ENCODE peak calls at places on chromosomes 16 and 17, in seven cellular contexts. One of them, this sample, is unnamed.

GRCh38 chr16:87583453-87584131 is 18.7 kb upstream of the JPH3 start:
- DNase-seq in heart left ventricle: no peak
- DNase-seq in sigmoid colon: no peak
- DNase-seq in A549: no peak
- DNase-seq in GM12891: no peak
- DNase-seq in esophagus squamous epithelium: no peak
- DNase-seq in ovary: peak
- DNase-seq in this sample: no peak

GRCh38 chr16:78768723-78769122 is 669.3 kb downstream of the WWOX start:
- DNase-seq in heart left ventricle: no peak
- DNase-seq in sigmoid colon: no peak
- DNase-seq in A549: no peak
- DNase-seq in GM12891: no peak
- DNase-seq in esophagus squamous epithelium: no peak
- DNase-seq in ovary: no peak
- DNase-seq in this sample: no peak

GRCh38 chr17:35752471-35752870 is 568 bp downstream of the GAS2L2 start:
- DNase-seq in heart left ventricle: no peak
- DNase-seq in sigmoid colon: no peak
- DNase-seq in A549: no peak
- DNase-seq in GM12891: no peak
- DNase-seq in esophagus squamous epithelium: no peak
- DNase-seq in ovary: no peak
- DNase-seq in this sample: no peak

GRCh38 chr17:15441315-15441714 is 26.1 kb downstream of the CDRT4 start:
- DNase-seq in heart left ventricle: no peak
- DNase-seq in sigmoid colon: peak
- DNase-seq in A549: no peak
- DNase-seq in GM12891: no peak
- DNase-seq in esophagus squamous epithelium: no peak
- DNase-seq in ovary: no peak
- DNase-seq in this sample: no peak

GRCh38 chr17:31492880-31493655 is 101.6 kb downstream of the RAB11FIP4 start:
- DNase-seq in heart left ventricle: peak
- DNase-seq in sigmoid colon: no peak
- DNase-seq in A549: no peak
- DNase-seq in GM12891: peak
- DNase-seq in esophagus squamous epithelium: peak
- DNase-seq in ovary: no peak
- DNase-seq in this sample: no peak

GRCh38 chr17:63249256-63250006 is 196.7 kb downstream of the CYB561 start:
- DNase-seq in heart left ventricle: no peak
- DNase-seq in sigmoid colon: no peak
- DNase-seq in A549: no peak
- DNase-seq in GM12891: no peak
- DNase-seq in esophagus squamous epithelium: no peak
- DNase-seq in ovary: no peak
- DNase-seq in this sample: no peak

GRCh38 chr16:8730335-8730915 is 56.0 kb downstream of the ABAT start:
- DNase-seq in heart left ventricle: no peak
- DNase-seq in sigmoid colon: peak
- DNase-seq in A549: no peak
- DNase-seq in GM12891: no peak
- DNase-seq in esophagus squamous epithelium: no peak
- DNase-seq in ovary: no peak
- DNase-seq in this sample: no peak

GRCh38 chr16:22183901-22184614 is 21.8 kb downstream of the SDR42E2 start:
- DNase-seq in heart left ventricle: peak
- DNase-seq in sigmoid colon: no peak
- DNase-seq in A549: no peak
- DNase-seq in GM12891: no peak
- DNase-seq in esophagus squamous epithelium: no peak
- DNase-seq in ovary: no peak
- DNase-seq in this sample: no peak

GRCh38 chr16:17555176-17555575 is 84.4 kb upstream of the XYLT1 start:
- DNase-seq in heart left ventricle: no peak
- DNase-seq in sigmoid colon: no peak
- DNase-seq in A549: no peak
- DNase-seq in GM12891: no peak
- DNase-seq in esophagus squamous epithelium: no peak
- DNase-seq in ovary: no peak
- DNase-seq in this sample: no peak

GRCh38 chr16:65598626-65599025 is 476.8 kb upstream of the CDH11 start:
- DNase-seq in heart left ventricle: no peak
- DNase-seq in sigmoid colon: no peak
- DNase-seq in A549: no peak
- DNase-seq in GM12891: no peak
- DNase-seq in esophagus squamous epithelium: no peak
- DNase-seq in ovary: no peak
- DNase-seq in this sample: no peak

GRCh38 chr16:58513874-58514273 is 1.4 kb upstream of the SETD6 start:
- DNase-seq in heart left ventricle: no peak
- DNase-seq in sigmoid colon: no peak
- DNase-seq in A549: no peak
- DNase-seq in GM12891: no peak
- DNase-seq in esophagus squamous epithelium: no peak
- DNase-seq in ovary: no peak
- DNase-seq in this sample: no peak

GRCh38 chr16:58516768-58517107 is 1.4 kb downstream of the SETD6 start:
- DNase-seq in heart left ventricle: no peak
- DNase-seq in sigmoid colon: no peak
- DNase-seq in A549: no peak
- DNase-seq in GM12891: no peak
- DNase-seq in esophagus squamous epithelium: no peak
- DNase-seq in ovary: no peak
- DNase-seq in this sample: no peak

GRCh38 chr16:58518083-58518979 is 3.0 kb downstream of the SETD6 start:
- DNase-seq in heart left ventricle: no peak
- DNase-seq in sigmoid colon: no peak
- DNase-seq in A549: no peak
- DNase-seq in GM12891: no peak
- DNase-seq in esophagus squamous epithelium: no peak
- DNase-seq in ovary: no peak
- DNase-seq in this sample: no peak

GRCh38 chr16:58515871-58516767 is 802 bp downstream of the SETD6 start:
- DNase-seq in heart left ventricle: peak
- DNase-seq in sigmoid colon: peak
- DNase-seq in A549: no peak
- DNase-seq in GM12891: peak
- DNase-seq in esophagus squamous epithelium: no peak
- DNase-seq in ovary: peak
- DNase-seq in this sample: no peak

DNA sequence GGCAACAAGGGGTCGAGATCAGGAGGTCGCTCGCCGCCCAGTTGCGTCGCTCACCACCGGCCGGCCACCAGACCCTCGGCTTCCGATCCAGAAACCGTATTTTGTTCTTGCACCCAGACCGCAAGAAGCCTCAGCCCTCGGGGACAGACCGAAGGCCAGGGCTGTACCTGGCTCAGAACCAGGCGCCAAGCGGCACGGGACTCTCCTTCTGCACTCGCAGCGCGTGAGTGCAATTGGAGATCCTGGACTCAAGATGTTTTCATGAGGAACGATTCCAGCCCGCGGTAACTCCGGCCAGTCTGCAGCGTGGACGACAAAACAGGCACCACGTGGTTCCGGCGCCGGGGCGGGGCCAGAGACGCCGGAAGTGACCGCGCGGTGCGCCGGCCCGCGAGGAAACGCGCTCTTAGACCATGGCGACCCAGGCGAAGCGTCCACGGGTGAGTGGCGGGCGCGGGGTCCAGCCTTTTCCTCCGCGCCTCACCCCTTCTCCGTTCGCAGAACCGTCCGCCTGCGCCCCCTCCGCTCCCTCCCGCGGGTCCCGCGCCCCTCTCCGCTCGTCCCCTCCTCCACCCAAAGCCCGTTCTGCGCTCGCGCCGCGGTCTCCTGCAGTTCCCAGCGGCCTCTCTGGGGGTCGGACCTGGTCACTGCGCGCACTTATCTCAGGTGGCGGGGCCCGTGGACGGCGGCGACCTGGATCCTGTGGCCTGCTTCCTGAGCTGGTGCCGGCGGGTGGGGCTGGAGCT is at the start of gene SETD6:
- DNase-seq in heart left ventricle: peak
- DNase-seq in sigmoid colon: peak
- DNase-seq in A549: peak
- DNase-seq in GM12891: peak
- DNase-seq in esophagus squamous epithelium: no peak
- DNase-seq in ovary: peak
- DNase-seq in this sample: peak
- TF ChIP-seq POLR2A in heart left ventricle: no peak
- TF ChIP-seq POLR2A in sigmoid colon: no peak
- TF ChIP-seq POLR2A in A549: peak
- TF ChIP-seq POLR2A in GM12891: peak
- TF ChIP-seq POLR2A in esophagus squamous epithelium: no peak
- TF ChIP-seq POLR2A in ovary: no peak
- TF ChIP-seq POLR2A in this sample: peak

GRCh38 chr17:18040287-18040858 is 1.2 kb downstream of the GID4 start:
- DNase-seq in heart left ventricle: no peak
- DNase-seq in sigmoid colon: no peak
- DNase-seq in A549: no peak
- DNase-seq in GM12891: no peak
- DNase-seq in esophagus squamous epithelium: no peak
- DNase-seq in ovary: no peak
- DNase-seq in this sample: no peak

GRCh38 chr17:18039535-18040286 is 503 bp downstream of the GID4 start:
- DNase-seq in heart left ventricle: peak
- DNase-seq in sigmoid colon: peak
- DNase-seq in A549: peak
- DNase-seq in GM12891: peak
- DNase-seq in esophagus squamous epithelium: no peak
- DNase-seq in ovary: peak
- DNase-seq in this sample: peak

GRCh38 chr17:18037482-18037881 is 1.5 kb downstream of the ATPAF2 start:
- DNase-seq in heart left ventricle: no peak
- DNase-seq in sigmoid colon: no peak
- DNase-seq in A549: no peak
- DNase-seq in GM12891: no peak
- DNase-seq in esophagus squamous epithelium: no peak
- DNase-seq in ovary: no peak
- DNase-seq in this sample: no peak

GRCh38 chr17:18038149-18038850 is 668 bp downstream of the ATPAF2 start:
- DNase-seq in heart left ventricle: no peak
- DNase-seq in sigmoid colon: no peak
- DNase-seq in A549: no peak
- DNase-seq in GM12891: no peak
- DNase-seq in esophagus squamous epithelium: no peak
- DNase-seq in ovary: no peak
- DNase-seq in this sample: no peak

DNA sequence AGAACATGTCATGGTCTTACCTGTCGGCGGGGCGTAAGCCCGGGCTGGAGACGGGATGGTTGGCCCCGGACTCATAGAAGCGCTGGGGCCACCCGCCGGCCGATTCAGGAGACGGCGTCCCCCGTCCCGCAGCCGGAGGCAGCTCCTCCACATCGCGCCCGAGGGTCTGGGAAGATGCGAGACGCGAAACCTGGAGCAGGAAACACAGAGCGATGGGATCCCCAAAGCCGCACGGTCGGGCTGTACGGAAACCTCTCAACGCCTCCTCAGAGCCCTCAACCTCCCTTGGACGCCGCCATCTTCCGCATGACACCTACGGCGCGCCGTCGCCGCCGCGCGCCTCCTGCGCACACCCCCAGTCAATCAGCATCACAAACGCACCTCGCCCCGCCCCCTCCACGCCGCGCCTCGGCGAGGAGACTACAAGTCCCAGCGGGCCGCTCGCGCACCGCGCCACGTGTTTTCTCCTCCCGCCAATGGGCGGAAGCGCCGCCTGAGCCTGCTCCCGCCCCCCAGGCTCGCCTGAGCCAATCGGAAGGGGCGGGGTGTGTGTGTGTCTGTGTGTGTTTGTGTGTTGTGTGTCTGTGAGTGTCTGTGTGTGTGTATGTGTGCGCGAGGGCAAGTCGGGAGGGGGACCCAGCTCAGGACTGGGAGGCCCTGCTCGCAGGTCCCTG is at the start of the genes ATPAF2 and GID4:
- DNase-seq in heart left ventricle: peak
- DNase-seq in sigmoid colon: peak
- DNase-seq in A549: peak
- DNase-seq in GM12891: peak
- DNase-seq in esophagus squamous epithelium: peak
- DNase-seq in ovary: peak
- DNase-seq in this sample: peak
- TF ChIP-seq POLR2A in heart left ventricle: no peak
- TF ChIP-seq POLR2A in sigmoid colon: no peak
- TF ChIP-seq POLR2A in A549: peak
- TF ChIP-seq POLR2A in GM12891: peak
- TF ChIP-seq POLR2A in esophagus squamous epithelium: peak
- TF ChIP-seq POLR2A in ovary: peak
- TF ChIP-seq POLR2A in this sample: peak

DNA sequence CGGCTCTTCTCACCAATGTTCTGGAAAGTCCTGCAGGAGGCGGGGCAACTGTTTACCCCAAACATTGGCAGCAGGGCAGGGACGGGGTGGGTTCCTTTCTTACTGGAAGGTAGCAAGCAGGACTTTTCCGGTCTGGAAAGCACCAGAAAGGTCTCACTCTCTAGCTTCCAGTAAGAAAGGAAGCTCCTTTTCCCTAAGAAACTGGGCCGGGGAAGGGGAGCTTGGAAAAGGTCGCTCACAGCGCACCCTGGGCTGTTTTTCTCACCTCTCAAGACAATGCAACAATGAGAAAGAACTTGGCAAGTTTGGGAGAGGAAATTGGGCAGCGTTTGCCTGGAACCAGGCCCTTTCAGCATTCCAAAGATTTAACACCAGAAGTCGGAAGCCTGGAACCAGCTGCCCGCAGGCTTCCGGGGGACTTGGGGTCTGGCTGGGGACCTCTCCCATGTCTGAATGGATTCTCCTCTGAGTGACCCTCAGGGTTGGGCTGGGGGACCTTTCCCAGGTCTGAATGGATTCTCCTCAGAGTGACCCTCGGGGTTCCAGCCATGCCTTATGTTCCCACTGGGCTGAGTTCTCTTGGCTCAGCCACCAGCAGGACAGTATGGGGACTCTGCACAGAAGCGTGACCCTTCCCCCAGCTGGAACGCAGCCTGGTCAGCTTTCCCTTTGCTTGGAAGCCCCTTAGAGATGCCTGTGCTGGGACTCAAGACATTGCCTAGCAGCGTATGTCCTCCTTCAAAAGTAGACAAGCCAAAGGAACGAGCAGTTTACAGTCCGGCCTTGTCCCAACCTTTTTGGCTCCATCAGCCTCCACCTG is 166.5 kb upstream of the PLCG2 start:
- DNase-seq in heart left ventricle: peak
- DNase-seq in sigmoid colon: no peak
- DNase-seq in A549: no peak
- DNase-seq in GM12891: no peak
- DNase-seq in esophagus squamous epithelium: no peak
- DNase-seq in ovary: no peak
- DNase-seq in this sample: no peak
- TF ChIP-seq POLR2A in heart left ventricle: no peak
- TF ChIP-seq POLR2A in sigmoid colon: no peak
- TF ChIP-seq POLR2A in A549: no peak
- TF ChIP-seq POLR2A in GM12891: no peak
- TF ChIP-seq POLR2A in esophagus squamous epithelium: no peak
- TF ChIP-seq POLR2A in ovary: no peak
- TF ChIP-seq POLR2A in this sample: no peak

DNA sequence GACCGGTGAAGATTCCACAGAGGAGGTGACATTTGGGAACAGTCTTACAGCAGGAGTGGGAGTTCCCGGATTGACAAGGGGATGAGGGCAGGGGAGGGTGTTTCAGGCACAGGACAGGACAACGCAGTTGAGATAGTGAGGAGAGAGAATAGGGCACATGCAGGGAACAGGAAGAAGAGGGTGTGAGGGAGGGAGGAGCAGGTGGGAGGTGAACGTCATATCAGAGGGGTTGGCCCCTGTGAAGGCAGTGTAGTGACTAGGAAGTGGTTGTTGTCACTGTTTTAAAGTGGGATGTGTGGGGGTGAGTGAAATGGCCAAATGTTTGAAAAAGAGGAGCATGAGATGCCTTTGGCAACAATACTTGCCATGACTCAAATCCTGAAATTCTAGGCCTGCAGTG is 12.2 kb downstream of the PRKCB start:
- DNase-seq in heart left ventricle: no peak
- DNase-seq in sigmoid colon: no peak
- DNase-seq in A549: no peak
- DNase-seq in GM12891: no peak
- DNase-seq in esophagus squamous epithelium: no peak
- DNase-seq in ovary: no peak
- DNase-seq in this sample: no peak
- TF ChIP-seq POLR2A in heart left ventricle: no peak
- TF ChIP-seq POLR2A in sigmoid colon: no peak
- TF ChIP-seq POLR2A in A549: no peak
- TF ChIP-seq POLR2A in GM12891: no peak
- TF ChIP-seq POLR2A in esophagus squamous epithelium: no peak
- TF ChIP-seq POLR2A in ovary: no peak
- TF ChIP-seq POLR2A in this sample: no peak